ENCODE peak calls at places on chromosomes 12 and 14, in four cellular contexts. One of them, this sample, is unnamed.
A peak's percentile ranks its signal among the peaks of the same experiment; 100 is the strongest.

GRCh38 chr12:48351022-48351708 is 446 bp upstream of the ZNF641 start:
- DNase-seq in fibroblast of mammary gland: peak; percentile 66
- DNase-seq in stimulated activated CD8-positive, alpha-beta memory T cell treated with anti-CD3 and anti-CD28 coated beads, Interleukin-4, amount 100 ng/mL, for 4 hours: no peak
- DNase-seq in hypothalamus: peak; percentile 76
- DNase-seq in this sample: no peak

GRCh38 chr14:49314756-49315155 is 271.4 kb downstream of the RPS29 start:
- DNase-seq in hypothalamus: no peak
- DNase-seq in stimulated activated CD8-positive, alpha-beta memory T cell treated with anti-CD3 and anti-CD28 coated beads, Interleukin-4, amount 100 ng/mL, for 4 hours: no peak
- DNase-seq in fibroblast of mammary gland: peak; percentile 80
- DNase-seq in this sample: no peak

GRCh38 chr12:50024804-50025186 is 499 bp downstream of the RACGAP1 start:
- DNase-seq in fibroblast of mammary gland: peak; percentile 7
- DNase-seq in stimulated activated CD8-positive, alpha-beta memory T cell treated with anti-CD3 and anti-CD28 coated beads, Interleukin-4, amount 100 ng/mL, for 4 hours: no peak
- DNase-seq in hypothalamus: no peak
- DNase-seq in this sample: no peak

GRCh38 chr12:28506271-28506670 is 316.0 kb downstream of the CCDC91 start:
- DNase-seq in fibroblast of mammary gland: no peak
- DNase-seq in hypothalamus: no peak
- DNase-seq in stimulated activated CD8-positive, alpha-beta memory T cell treated with anti-CD3 and anti-CD28 coated beads, Interleukin-4, amount 100 ng/mL, for 4 hours: no peak
- DNase-seq in this sample: no peak

GRCh38 chr14:74509587-74510210 is 16.1 kb downstream of the ISCA2 start:
- DNase-seq in stimulated activated CD8-positive, alpha-beta memory T cell treated with anti-CD3 and anti-CD28 coated beads, Interleukin-4, amount 100 ng/mL, for 4 hours: no peak
- DNase-seq in fibroblast of mammary gland: no peak
- DNase-seq in hypothalamus: no peak
- DNase-seq in this sample: no peak

GRCh38 chr12:122395319-122395718 is 27.1 kb downstream of the CLIP1 start:
- DNase-seq in fibroblast of mammary gland: peak; percentile 94
- DNase-seq in hypothalamus: no peak
- DNase-seq in stimulated activated CD8-positive, alpha-beta memory T cell treated with anti-CD3 and anti-CD28 coated beads, Interleukin-4, amount 100 ng/mL, for 4 hours: no peak
- DNase-seq in this sample: no peak

GRCh38 chr12:51814311-51815088 is 34.0 kb downstream of the FIGNL2 start:
- DNase-seq in stimulated activated CD8-positive, alpha-beta memory T cell treated with anti-CD3 and anti-CD28 coated beads, Interleukin-4, amount 100 ng/mL, for 4 hours: peak; percentile 46
- DNase-seq in fibroblast of mammary gland: peak; percentile 72
- DNase-seq in hypothalamus: peak; percentile 55
- DNase-seq in this sample: no peak

GRCh38 chr14:47917344-47917954 is 242.0 kb upstream of the MDGA2 start:
- DNase-seq in hypothalamus: no peak
- DNase-seq in stimulated activated CD8-positive, alpha-beta memory T cell treated with anti-CD3 and anti-CD28 coated beads, Interleukin-4, amount 100 ng/mL, for 4 hours: no peak
- DNase-seq in fibroblast of mammary gland: peak; percentile 10
- DNase-seq in this sample: peak; percentile 19

GRCh38 chr12:24479131-24479530 is 469.8 kb downstream of the BCAT1 start:
- DNase-seq in fibroblast of mammary gland: no peak
- DNase-seq in stimulated activated CD8-positive, alpha-beta memory T cell treated with anti-CD3 and anti-CD28 coated beads, Interleukin-4, amount 100 ng/mL, for 4 hours: no peak
- DNase-seq in hypothalamus: no peak
- DNase-seq in this sample: no peak

This sample was measured in amygdala.